ENCODE peak calls at places on chromosomes 3 and 15, in eight cellular contexts. D, Y, M, B, I, Z, S and O are unnamed samples.

GRCh38 chr3:157263027-157263426 is 103.1 kb upstream of the CCNL1 start:
- DNase-seq in B (no peak), D (peak; percentile 58), M (no peak), I (no peak), Y (no peak), S (peak; percentile 44), Z (no peak), O (no peak)

GRCh38 chr3:81339040-81339845 is 422.2 kb downstream of the GBE1 start:
- DNase-seq in S (no peak), I (no peak), D (peak; percentile 24), Y (peak; percentile 3), B (no peak), M (no peak), Z (peak; percentile 13), O (no peak)

GRCh38 chr3:191329654-191330308 is 545 bp downstream of the UTS2B start:
- DNase-seq in Z (peak; percentile 57), D (peak; percentile 64), B (peak; percentile 26), M (peak; percentile 71), Y (peak; percentile 74), I (peak; percentile 36), S (no peak), O (no peak)

GRCh38 chr3:176872771-176873209 is 324.5 kb downstream of the TBL1XR1 start:
- DNase-seq in Z (peak; percentile 59), I (peak; percentile 23), M (no peak), S (peak; percentile 42), B (peak; percentile 23), D (peak; percentile 72), Y (peak; percentile 57), O (no peak)

GRCh38 chr3:188043891-188044290 is 110.1 kb upstream of the LPP start:
- DNase-seq in S (no peak), M (no peak), Y (no peak), I (no peak), D (no peak), B (no peak), Z (no peak), O (no peak)

GRCh38 chr3:37243811-37244748 is 69.7 kb upstream of the LRRFIP2 start:
- DNase-seq in M (peak; percentile 88), S (peak; percentile 83), I (no peak), Y (peak; percentile 69), Z (peak; percentile 83), D (peak; percentile 73), B (peak; percentile 90), O (peak; percentile 74)

GRCh38 chr3:10281951-10282350 is 10.8 kb downstream of the GHRL start:
- DNase-seq in I (no peak), M (no peak), D (peak; percentile 28), Y (no peak), B (no peak), S (peak; percentile 50), Z (peak; percentile 86), O (no peak)

GRCh38 chr15:31300981-31301686 is 25.5 kb upstream of the KLF13 start:
- DNase-seq in Z (no peak), M (no peak), Y (no peak), B (no peak), I (no peak), S (no peak), D (no peak), O (peak; percentile 24)

GRCh38 chr3:45413172-45413765 is 24.9 kb downstream of the LARS2 start:
- DNase-seq in S (no peak), Z (no peak), D (no peak), Y (no peak), I (no peak), B (no peak), M (no peak), O (no peak)

GRCh38 chr15:91099616-91100560 is at the start of gene SV2B:
- DNase-seq in I (peak; percentile 63), B (no peak), S (peak; percentile 35), Z (peak; percentile 58), M (no peak), D (peak; percentile 38), Y (peak; percentile 45), O (no peak)
- TF ChIP-seq CTCF in I (no peak), B (no peak), S (peak; percentile 45), Z (peak; percentile 12), M (no peak), D (peak; percentile 18), Y (no peak), O (no peak)

GRCh38 chr15:38349251-38349650 is 96.6 kb downstream of the SPRED1 start:
- DNase-seq in B (no peak), M (no peak), S (peak; percentile 39), D (peak; percentile 49), Y (peak; percentile 28), Z (no peak), I (no peak), O (no peak)

GRCh38 chr15:38354321-38354929 is 99.5 kb upstream of the FAM98B start:
- DNase-seq in Z (peak; percentile 78), S (peak; percentile 74), I (peak; percentile 32), D (peak; percentile 82), B (peak; percentile 52), Y (peak; percentile 83), M (no peak), O (no peak)

GRCh38 chr15:38351466-38351865 is 98.8 kb downstream of the SPRED1 start:
- DNase-seq in M (no peak), Y (no peak), S (no peak), Z (no peak), D (peak; percentile 33), I (no peak), B (no peak), O (no peak)
- TF ChIP-seq CTCF in M (no peak), Y (no peak), S (no peak), Z (no peak), D (no peak), I (no peak), B (no peak), O (no peak)

GRCh38 chr15:42918047-42918446 is 2.5 kb downstream of the TTBK2 start:
- DNase-seq in D (no peak), Z (no peak), S (no peak), Y (no peak), B (no peak), I (no peak), M (no peak), O (no peak)

GRCh38 chr15:42921049-42921731 is 612 bp upstream of the TTBK2 start:
- DNase-seq in B (peak; percentile 26), Z (peak; percentile 21), S (peak; percentile 7), I (no peak), Y (no peak), M (no peak), D (peak; percentile 44), O (no peak)

GRCh38 chr15:42919308-42919707 is 1.3 kb downstream of the TTBK2 start:
- DNase-seq in I (no peak), B (no peak), M (no peak), S (no peak), D (peak; percentile 16), Z (peak; percentile 16), Y (no peak), O (no peak)

GRCh38 chr15:42920281-42921048 is at the start of gene TTBK2:
- DNase-seq in M (peak; percentile 98), Z (peak; percentile 98), B (peak; percentile 97), Y (peak; percentile 99), I (peak; percentile 89), S (peak; percentile 98), D (peak; percentile 99), O (peak; percentile 97)

GRCh38 chr15:42919794-42920280 is 741 bp downstream of the TTBK2 start:
- DNase-seq in I (no peak), S (peak; percentile 31), B (peak; percentile 23), Z (peak; percentile 41), D (peak; percentile 38), M (no peak), Y (peak; percentile 23), O (peak; percentile 52)
- TF ChIP-seq CTCF in I (no peak), S (no peak), B (no peak), Z (no peak), D (no peak), M (no peak), Y (no peak), O (no peak)

DNA sequence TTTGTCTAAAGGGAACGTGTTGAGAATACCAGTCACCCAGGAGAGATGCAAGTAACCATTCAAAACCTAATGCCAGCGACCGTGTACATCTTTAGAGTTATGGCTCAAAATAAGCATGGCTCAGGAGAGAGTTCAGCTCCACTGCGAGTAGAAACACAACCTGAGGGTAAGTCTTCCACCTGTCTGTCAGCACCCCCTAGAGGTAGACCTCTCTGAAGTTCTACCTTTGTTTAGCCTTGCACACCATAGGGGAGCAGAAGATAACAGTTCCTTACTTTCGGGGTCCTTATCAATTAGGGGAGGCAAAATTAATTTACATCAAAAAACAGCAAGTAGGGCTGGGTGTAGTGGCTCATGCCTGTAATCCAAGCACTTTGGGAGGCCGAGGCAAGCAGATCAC is 124.4 kb downstream of the HCN4 start:
- DNase-seq in M (no peak), Z (no peak), I (no peak), D (no peak), Y (no peak), B (no peak), S (no peak), O (no peak)
- TF ChIP-seq CTCF in M (no peak), Z (peak; percentile 25), I (peak; percentile 44), D (peak; percentile 30), Y (no peak), B (no peak), S (peak; percentile 54), O (peak; percentile 15)